ENCODE peak calls at places on chromosomes 4 and X, in nine cellular contexts. One of them, this sample, is unnamed.
A peak's percentile ranks its signal among the peaks of the same experiment; 100 is the strongest.

GRCh38 chrX:34546366-34546765 is 110.7 kb downstream of the TMEM47 start:
- DNase-seq in cardiac muscle cell: peak; percentile 8
- DNase-seq in ascending aorta: no peak
- DNase-seq in fibroblast of lung: no peak
- DNase-seq in stomach: no peak
- DNase-seq in endodermal cell: no peak
- DNase-seq in mammary epithelial cell: peak; percentile 15
- DNase-seq in osteoblast: no peak
- DNase-seq in spleen: no peak
- DNase-seq in this sample: no peak

GRCh38 chrX:18676470-18676869 is 4.6 kb upstream of the RS1 start:
- DNase-seq in cardiac muscle cell: peak; percentile 14
- DNase-seq in ascending aorta: no peak
- DNase-seq in fibroblast of lung: no peak
- DNase-seq in stomach: no peak
- DNase-seq in endodermal cell: peak; percentile 75
- DNase-seq in mammary epithelial cell: no peak
- DNase-seq in osteoblast: no peak
- DNase-seq in spleen: no peak
- DNase-seq in this sample: no peak

GRCh38 chr4:103947617-103948016 is 227.8 kb upstream of the TACR3 start:
- DNase-seq in cardiac muscle cell: no peak
- DNase-seq in ascending aorta: no peak
- DNase-seq in fibroblast of lung: no peak
- DNase-seq in stomach: no peak
- DNase-seq in endodermal cell: no peak
- DNase-seq in mammary epithelial cell: no peak
- DNase-seq in osteoblast: no peak
- DNase-seq in spleen: no peak
- DNase-seq in this sample: no peak

GRCh38 chr4:142128529-142128928 is 492.1 kb downstream of the IL15 start:
- DNase-seq in cardiac muscle cell: peak; percentile 49
- DNase-seq in ascending aorta: no peak
- DNase-seq in fibroblast of lung: peak; percentile 52
- DNase-seq in stomach: no peak
- DNase-seq in endodermal cell: no peak
- DNase-seq in mammary epithelial cell: no peak
- DNase-seq in osteoblast: no peak
- DNase-seq in spleen: no peak
- DNase-seq in this sample: no peak

GRCh38 chrX:47958943-47959342 is 44.8 kb downstream of the ZNF182 start:
- DNase-seq in cardiac muscle cell: peak; percentile 26
- DNase-seq in ascending aorta: no peak
- DNase-seq in fibroblast of lung: no peak
- DNase-seq in stomach: no peak
- DNase-seq in endodermal cell: peak; percentile 61
- DNase-seq in mammary epithelial cell: no peak
- DNase-seq in osteoblast: no peak
- DNase-seq in spleen: no peak
- DNase-seq in this sample: no peak

GRCh38 chrX:107710617-107711391 is 64.8 kb downstream of the TSC22D3 start:
- DNase-seq in cardiac muscle cell: peak; percentile 95
- DNase-seq in ascending aorta: peak; percentile 89
- DNase-seq in fibroblast of lung: peak; percentile 96
- DNase-seq in stomach: no peak
- DNase-seq in endodermal cell: peak; percentile 73
- DNase-seq in mammary epithelial cell: peak; percentile 88
- DNase-seq in osteoblast: peak; percentile 88
- DNase-seq in spleen: peak; percentile 35
- DNase-seq in this sample: no peak

GRCh38 chr4:172489896-172490295 is 676.7 kb downstream of the GALNTL6 start:
- DNase-seq in cardiac muscle cell: no peak
- DNase-seq in ascending aorta: no peak
- DNase-seq in fibroblast of lung: no peak
- DNase-seq in stomach: no peak
- DNase-seq in endodermal cell: no peak
- DNase-seq in mammary epithelial cell: no peak
- DNase-seq in osteoblast: no peak
- DNase-seq in spleen: no peak
- DNase-seq in this sample: no peak

GRCh38 chr4:40923326-40924095 is 173.8 kb downstream of the NSUN7 start:
- DNase-seq in cardiac muscle cell: no peak
- DNase-seq in ascending aorta: peak; percentile 85
- DNase-seq in fibroblast of lung: no peak
- DNase-seq in stomach: no peak
- DNase-seq in endodermal cell: no peak
- DNase-seq in mammary epithelial cell: no peak
- DNase-seq in osteoblast: no peak
- DNase-seq in spleen: no peak
- DNase-seq in this sample: no peak

GRCh38 chr4:1081689-1082040 is 31.7 kb downstream of the RNF212 start:
- DNase-seq in cardiac muscle cell: peak; percentile 28
- DNase-seq in ascending aorta: no peak
- DNase-seq in fibroblast of lung: peak; percentile 66
- DNase-seq in stomach: no peak
- DNase-seq in endodermal cell: no peak
- DNase-seq in mammary epithelial cell: no peak
- DNase-seq in osteoblast: no peak
- DNase-seq in spleen: no peak
- DNase-seq in this sample: no peak

GRCh38 chr4:85672959-85673358 is 198.0 kb downstream of the ARHGAP24 start:
- DNase-seq in cardiac muscle cell: no peak
- DNase-seq in ascending aorta: no peak
- DNase-seq in fibroblast of lung: no peak
- DNase-seq in stomach: no peak
- DNase-seq in endodermal cell: no peak
- DNase-seq in mammary epithelial cell: no peak
- DNase-seq in osteoblast: no peak
- DNase-seq in spleen: no peak
- DNase-seq in this sample: no peak

GRCh38 chrX:23554304-23554703 is 113.0 kb upstream of the PRDX4 start:
- DNase-seq in cardiac muscle cell: peak; percentile 60
- DNase-seq in ascending aorta: no peak
- DNase-seq in fibroblast of lung: peak; percentile 76
- DNase-seq in stomach: no peak
- DNase-seq in endodermal cell: no peak
- DNase-seq in mammary epithelial cell: peak; percentile 20
- DNase-seq in osteoblast: peak; percentile 56
- DNase-seq in spleen: no peak
- DNase-seq in this sample: no peak
- TF ChIP-seq CTCF in cardiac muscle cell: peak; percentile 52
- TF ChIP-seq CTCF in ascending aorta: peak; percentile 42
- TF ChIP-seq CTCF in fibroblast of lung: peak; percentile 51
- TF ChIP-seq CTCF in stomach: no peak
- TF ChIP-seq CTCF in endodermal cell: peak; percentile 91
- TF ChIP-seq CTCF in mammary epithelial cell: peak; percentile 68
- TF ChIP-seq CTCF in osteoblast: peak; percentile 53
- TF ChIP-seq CTCF in spleen: no peak
- TF ChIP-seq CTCF in this sample: no peak

GRCh38 chr4:109676886-109677285 is 26.4 kb downstream of the CASP6 start:
- DNase-seq in cardiac muscle cell: peak; percentile 11
- DNase-seq in ascending aorta: no peak
- DNase-seq in fibroblast of lung: no peak
- DNase-seq in stomach: no peak
- DNase-seq in endodermal cell: no peak
- DNase-seq in mammary epithelial cell: no peak
- DNase-seq in osteoblast: no peak
- DNase-seq in spleen: no peak
- DNase-seq in this sample: no peak

GRCh38 chr4:109683621-109684253 is 19.5 kb downstream of the CASP6 start:
- DNase-seq in cardiac muscle cell: no peak
- DNase-seq in ascending aorta: no peak
- DNase-seq in fibroblast of lung: no peak
- DNase-seq in stomach: no peak
- DNase-seq in endodermal cell: no peak
- DNase-seq in mammary epithelial cell: no peak
- DNase-seq in osteoblast: no peak
- DNase-seq in spleen: no peak
- DNase-seq in this sample: no peak

GRCh38 chr4:109682875-109683274 is 20.4 kb downstream of the CASP6 start:
- DNase-seq in cardiac muscle cell: no peak
- DNase-seq in ascending aorta: no peak
- DNase-seq in fibroblast of lung: no peak
- DNase-seq in stomach: no peak
- DNase-seq in endodermal cell: no peak
- DNase-seq in mammary epithelial cell: no peak
- DNase-seq in osteoblast: no peak
- DNase-seq in spleen: no peak
- DNase-seq in this sample: no peak
- H3K4me3 ChIP-seq in cardiac muscle cell: no peak overlapping the region
- H3K4me3 ChIP-seq in ascending aorta: no peak overlapping the region
- H3K4me3 ChIP-seq in fibroblast of lung: no peak overlapping the region
- H3K4me3 ChIP-seq in stomach: no peak overlapping the region
- H3K4me3 ChIP-seq in endodermal cell: no peak overlapping the region
- H3K4me3 ChIP-seq in mammary epithelial cell: no peak overlapping the region
- H3K4me3 ChIP-seq in osteoblast: no peak overlapping the region
- H3K4me3 ChIP-seq in spleen: no peak overlapping the region
- H3K4me3 ChIP-seq in this sample: no peak overlapping the region

DNA sequence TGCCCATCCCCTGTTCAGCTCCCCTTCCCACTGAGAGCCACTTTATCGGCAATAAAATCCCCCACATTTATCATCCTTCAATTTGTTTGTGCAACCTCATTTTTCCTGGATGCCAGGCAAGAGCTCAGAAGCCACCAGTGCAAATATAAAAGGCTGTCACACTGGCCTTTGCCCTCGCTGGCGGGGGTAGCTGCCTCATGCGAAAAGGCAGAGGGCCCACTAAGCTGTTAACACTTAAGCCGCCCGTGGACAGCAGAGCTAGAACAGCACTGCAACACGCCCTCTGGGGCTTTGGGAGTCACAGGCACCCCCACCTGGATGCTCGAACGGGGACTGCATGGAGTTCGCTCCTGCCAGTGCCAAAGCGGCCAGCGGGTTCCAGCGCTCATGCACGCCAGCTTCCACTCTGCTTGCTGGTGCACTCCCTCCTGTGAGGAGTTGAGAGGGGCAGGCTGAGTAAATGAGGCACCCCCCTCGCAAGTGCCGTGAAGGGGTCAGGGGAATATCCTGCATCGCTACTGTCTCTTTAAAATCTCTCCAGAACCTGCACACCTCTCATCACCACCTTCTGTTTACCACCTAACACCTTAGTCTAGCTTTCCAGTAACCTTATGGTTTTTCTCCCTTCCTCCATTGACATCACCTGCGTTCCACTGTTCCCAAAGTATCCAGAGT is 99.5 kb downstream of the SORBS2 start:
- DNase-seq in cardiac muscle cell: no peak
- DNase-seq in ascending aorta: no peak
- DNase-seq in fibroblast of lung: no peak
- DNase-seq in stomach: no peak
- DNase-seq in endodermal cell: no peak
- DNase-seq in mammary epithelial cell: no peak
- DNase-seq in osteoblast: no peak
- DNase-seq in spleen: no peak
- DNase-seq in this sample: no peak
- H3K4me1 ChIP-seq in cardiac muscle cell: peaks cover 14% of the 10 kb centered on the region
- H3K4me1 ChIP-seq in ascending aorta: no peaks in the 10 kb centered on the region
- H3K4me1 ChIP-seq in fibroblast of lung: peaks cover 2% of the 10 kb centered on the region
- H3K4me1 ChIP-seq in stomach: peaks cover 79% of the 10 kb centered on the region
- H3K4me1 ChIP-seq in endodermal cell: peaks cover 5% of the 10 kb centered on the region
- H3K4me1 ChIP-seq in mammary epithelial cell: peaks cover 33% of the 10 kb centered on the region
- H3K4me1 ChIP-seq in osteoblast: peaks cover 42% of the 10 kb centered on the region
- H3K4me1 ChIP-seq in spleen: peaks cover 12% of the 10 kb centered on the region
- H3K4me1 ChIP-seq in this sample: no peaks in the 10 kb centered on the region

DNA sequence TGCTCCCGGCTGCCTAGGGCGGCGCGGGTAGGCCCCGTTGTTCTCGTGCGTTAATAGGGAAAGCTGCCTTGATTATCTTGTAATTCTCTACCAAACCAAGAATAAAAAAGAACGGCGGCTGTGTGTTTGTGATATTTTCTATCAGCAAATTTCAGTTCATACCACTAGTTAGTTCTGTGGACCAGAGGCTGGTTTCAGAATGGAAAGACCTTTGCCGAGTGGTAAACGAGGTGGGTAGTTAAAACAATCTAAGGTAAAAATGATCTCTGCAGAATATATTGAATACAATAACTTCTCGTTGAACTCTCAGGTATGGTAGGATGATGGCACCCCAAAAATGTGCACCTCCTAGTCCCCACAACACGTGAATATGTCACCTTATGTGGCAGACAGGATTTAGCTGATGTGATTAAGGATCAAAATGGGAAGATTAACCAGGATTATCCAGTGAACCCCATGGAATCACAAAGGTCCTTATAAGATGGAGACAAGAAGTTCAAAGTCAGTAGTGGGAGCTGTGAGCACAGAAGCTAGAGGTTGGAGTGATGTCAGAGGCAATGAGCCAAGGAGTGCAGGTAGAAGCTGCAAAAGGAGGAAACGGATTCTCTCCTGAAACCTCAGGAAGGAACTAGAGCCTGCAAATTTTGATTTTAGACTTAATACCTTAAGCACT is 574 bp upstream of the CFAP97 start:
- DNase-seq in cardiac muscle cell: no peak
- DNase-seq in ascending aorta: peak; percentile 49
- DNase-seq in fibroblast of lung: peak; percentile 26
- DNase-seq in stomach: no peak
- DNase-seq in endodermal cell: no peak
- DNase-seq in mammary epithelial cell: peak; percentile 42
- DNase-seq in osteoblast: peak; percentile 73
- DNase-seq in spleen: no peak
- DNase-seq in this sample: no peak
- TF ChIP-seq CTCF in cardiac muscle cell: no peak
- TF ChIP-seq CTCF in ascending aorta: no peak
- TF ChIP-seq CTCF in fibroblast of lung: no peak
- TF ChIP-seq CTCF in stomach: no peak
- TF ChIP-seq CTCF in endodermal cell: no peak
- TF ChIP-seq CTCF in mammary epithelial cell: peak; percentile 22
- TF ChIP-seq CTCF in osteoblast: no peak
- TF ChIP-seq CTCF in spleen: no peak
- TF ChIP-seq CTCF in this sample: no peak